ENCODE peak calls at places on chromosomes 7 and 10, in seven cellular contexts. One of them, this sample, is unnamed.

GRCh38 chr7:37728747-37729146 is 45.2 kb downstream of the GPR141 start:
- DNase-seq in lower lobe of right lung: no peak
- DNase-seq in pancreas: no peak
- DNase-seq in CD4-positive, alpha-beta T cell: no peak
- DNase-seq in mucosa of descending colon: no peak
- DNase-seq in breast epithelium: no peak
- DNase-seq in H9: no peak
- DNase-seq in this sample: no peak

GRCh38 chr7:2903686-2904162 is 59.6 kb upstream of the GNA12 start:
- DNase-seq in CD4-positive, alpha-beta T cell: no peak
- DNase-seq in pancreas: no peak
- DNase-seq in mucosa of descending colon: no peak
- DNase-seq in lower lobe of right lung: no peak
- DNase-seq in H9: no peak
- DNase-seq in breast epithelium: no peak
- DNase-seq in this sample: no peak

GRCh38 chr7:11203688-11204087 is 230.0 kb downstream of the PHF14 start:
- DNase-seq in lower lobe of right lung: no peak
- DNase-seq in CD4-positive, alpha-beta T cell: no peak
- DNase-seq in pancreas: no peak
- DNase-seq in mucosa of descending colon: peak; percentile 29
- DNase-seq in H9: no peak
- DNase-seq in breast epithelium: no peak
- DNase-seq in this sample: no peak

GRCh38 chr7:29989257-29989995 is at the start of gene SCRN1:
- DNase-seq in pancreas: peak; percentile 68
- DNase-seq in CD4-positive, alpha-beta T cell: no peak
- DNase-seq in breast epithelium: no peak
- DNase-seq in H9: peak; percentile 63
- DNase-seq in lower lobe of right lung: peak; percentile 61
- DNase-seq in mucosa of descending colon: peak; percentile 28
- DNase-seq in this sample: peak; percentile 57

GRCh38 chr7:84790873-84791272 is 396.0 kb downstream of the SEMA3D start:
- DNase-seq in CD4-positive, alpha-beta T cell: no peak
- DNase-seq in lower lobe of right lung: no peak
- DNase-seq in breast epithelium: no peak
- DNase-seq in H9: no peak
- DNase-seq in mucosa of descending colon: no peak
- DNase-seq in pancreas: no peak
- DNase-seq in this sample: no peak

GRCh38 chr7:106180721-106181120 is 68.6 kb upstream of the SYPL1 start:
- DNase-seq in lower lobe of right lung: no peak
- DNase-seq in breast epithelium: peak; percentile 92
- DNase-seq in H9: peak; percentile 46
- DNase-seq in pancreas: no peak
- DNase-seq in CD4-positive, alpha-beta T cell: no peak
- DNase-seq in mucosa of descending colon: no peak
- DNase-seq in this sample: no peak

GRCh38 chr7:117035463-117035862 is 82.2 kb downstream of the ST7 start:
- DNase-seq in breast epithelium: no peak
- DNase-seq in pancreas: no peak
- DNase-seq in mucosa of descending colon: no peak
- DNase-seq in H9: no peak
- DNase-seq in lower lobe of right lung: no peak
- DNase-seq in CD4-positive, alpha-beta T cell: no peak
- DNase-seq in this sample: no peak

GRCh38 chr10:102673235-102673634 is 29.0 kb downstream of the TRIM8 start:
- DNase-seq in CD4-positive, alpha-beta T cell: no peak
- DNase-seq in breast epithelium: no peak
- DNase-seq in lower lobe of right lung: no peak
- DNase-seq in H9: no peak
- DNase-seq in mucosa of descending colon: no peak
- DNase-seq in pancreas: no peak
- DNase-seq in this sample: no peak

GRCh38 chr10:26215923-26216576 is 524 bp upstream of the GAD2 start:
- DNase-seq in CD4-positive, alpha-beta T cell: no peak
- DNase-seq in H9: peak; percentile 82
- DNase-seq in breast epithelium: no peak
- DNase-seq in mucosa of descending colon: no peak
- DNase-seq in lower lobe of right lung: peak; percentile 45
- DNase-seq in pancreas: peak; percentile 42
- DNase-seq in this sample: no peak

GRCh38 chr10:84540022-84540616 is 211.7 kb downstream of the CCSER2 start:
- DNase-seq in mucosa of descending colon: no peak
- DNase-seq in pancreas: no peak
- DNase-seq in lower lobe of right lung: no peak
- DNase-seq in H9: no peak
- DNase-seq in breast epithelium: no peak
- DNase-seq in CD4-positive, alpha-beta T cell: no peak
- DNase-seq in this sample: no peak

GRCh38 chr7:43417455-43417854 is 165.5 kb upstream of the STK17A start:
- DNase-seq in H9: no peak
- DNase-seq in mucosa of descending colon: no peak
- DNase-seq in pancreas: no peak
- DNase-seq in lower lobe of right lung: no peak
- DNase-seq in CD4-positive, alpha-beta T cell: no peak
- DNase-seq in breast epithelium: no peak
- DNase-seq in this sample: no peak

GRCh38 chr10:94016727-94017714 is 23.3 kb downstream of the PLCE1 start:
- DNase-seq in pancreas: no peak
- DNase-seq in CD4-positive, alpha-beta T cell: no peak
- DNase-seq in breast epithelium: no peak
- DNase-seq in lower lobe of right lung: no peak
- DNase-seq in mucosa of descending colon: no peak
- DNase-seq in H9: peak; percentile 45
- DNase-seq in this sample: no peak

DNA sequence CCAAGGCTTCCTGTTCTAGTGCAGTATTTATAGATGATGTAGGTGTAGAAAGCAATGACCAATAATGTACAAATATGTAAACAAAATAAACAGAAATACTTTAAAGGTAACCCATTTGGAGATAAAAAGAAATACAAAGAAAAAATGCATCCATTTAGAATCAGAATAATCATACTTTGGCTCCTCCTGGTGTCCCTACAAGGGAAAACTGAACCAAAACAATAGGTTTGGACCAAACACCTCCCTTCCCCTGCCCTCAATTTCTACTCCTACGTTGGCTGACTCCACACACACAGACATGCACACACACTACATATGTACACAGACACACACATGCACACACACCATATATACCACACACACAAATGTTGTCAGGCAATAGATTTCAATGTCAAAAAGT is 36.0 kb downstream of the C10orf143 start:
- DNase-seq in pancreas: no peak
- DNase-seq in H9: no peak
- DNase-seq in mucosa of descending colon: no peak
- DNase-seq in CD4-positive, alpha-beta T cell: no peak
- DNase-seq in breast epithelium: no peak
- DNase-seq in lower lobe of right lung: no peak
- DNase-seq in this sample: no peak
- TF ChIP-seq CTCF in pancreas: no peak
- TF ChIP-seq CTCF in H9: peak; percentile 17
- TF ChIP-seq CTCF in mucosa of descending colon: no peak
- TF ChIP-seq CTCF in CD4-positive, alpha-beta T cell: no peak
- TF ChIP-seq CTCF in breast epithelium: no peak
- TF ChIP-seq CTCF in lower lobe of right lung: no peak
- TF ChIP-seq CTCF in this sample: no peak

DNA sequence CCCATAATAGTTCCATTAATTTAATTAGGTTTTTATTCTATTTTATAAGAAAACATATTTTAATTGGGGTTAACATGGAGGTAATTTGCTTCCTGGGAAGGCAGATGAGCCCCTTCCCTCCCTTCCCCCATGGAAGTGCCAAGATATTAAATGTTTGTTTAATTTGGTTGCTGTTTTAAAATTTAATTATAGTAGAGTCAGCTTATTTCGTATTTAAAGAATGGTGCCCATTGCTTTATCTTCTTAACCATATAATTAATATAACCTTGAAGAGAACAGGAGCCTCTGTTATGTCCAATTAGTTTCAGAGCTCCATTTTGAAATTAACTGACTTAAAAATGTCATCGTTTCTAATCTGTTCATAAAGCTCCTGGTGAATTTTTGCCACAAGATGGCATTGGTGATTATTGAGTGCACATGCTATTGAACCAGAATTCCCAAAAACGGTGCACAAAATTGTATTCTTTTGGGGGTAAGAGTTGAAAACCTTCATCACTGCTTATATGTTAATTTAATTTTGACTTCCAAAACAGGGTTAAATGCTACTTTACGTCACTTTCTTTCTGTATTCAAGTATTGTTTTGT is 26.0 kb downstream of the KLHDC10 start:
- DNase-seq in mucosa of descending colon: no peak
- DNase-seq in pancreas: no peak
- DNase-seq in CD4-positive, alpha-beta T cell: no peak
- DNase-seq in breast epithelium: no peak
- DNase-seq in lower lobe of right lung: no peak
- DNase-seq in H9: no peak
- DNase-seq in this sample: no peak
- TF ChIP-seq CTCF in mucosa of descending colon: no peak
- TF ChIP-seq CTCF in pancreas: no peak
- TF ChIP-seq CTCF in CD4-positive, alpha-beta T cell: no peak
- TF ChIP-seq CTCF in breast epithelium: no peak
- TF ChIP-seq CTCF in lower lobe of right lung: no peak
- TF ChIP-seq CTCF in H9: no peak
- TF ChIP-seq CTCF in this sample: no peak

GRCh38 chr7:75639893-75640600 is 98.7 kb downstream of the HIP1 start:
- DNase-seq in mucosa of descending colon: no peak
- DNase-seq in H9: peak; percentile 38
- DNase-seq in breast epithelium: no peak
- DNase-seq in pancreas: no peak
- DNase-seq in lower lobe of right lung: no peak
- DNase-seq in CD4-positive, alpha-beta T cell: no peak
- DNase-seq in this sample: no peak

GRCh38 chr7:75639071-75639892 is 99.5 kb downstream of the HIP1 start:
- DNase-seq in breast epithelium: no peak
- DNase-seq in mucosa of descending colon: peak; percentile 64
- DNase-seq in pancreas: peak; percentile 52
- DNase-seq in lower lobe of right lung: peak; percentile 71
- DNase-seq in CD4-positive, alpha-beta T cell: no peak
- DNase-seq in H9: peak; percentile 78
- DNase-seq in this sample: peak; percentile 49

GRCh38 chr7:75637854-75638606 is 100.7 kb downstream of the HIP1 start:
- DNase-seq in breast epithelium: no peak
- DNase-seq in CD4-positive, alpha-beta T cell: no peak
- DNase-seq in mucosa of descending colon: no peak
- DNase-seq in pancreas: no peak
- DNase-seq in lower lobe of right lung: no peak
- DNase-seq in H9: no peak
- DNase-seq in this sample: no peak

GRCh38 chr7:75642810-75643486 is 95.8 kb downstream of the HIP1 start:
- DNase-seq in pancreas: peak; percentile 33
- DNase-seq in H9: peak; percentile 76
- DNase-seq in breast epithelium: no peak
- DNase-seq in CD4-positive, alpha-beta T cell: peak; percentile 51
- DNase-seq in lower lobe of right lung: peak; percentile 66
- DNase-seq in mucosa of descending colon: peak; percentile 47
- DNase-seq in this sample: peak; percentile 39

DNA sequence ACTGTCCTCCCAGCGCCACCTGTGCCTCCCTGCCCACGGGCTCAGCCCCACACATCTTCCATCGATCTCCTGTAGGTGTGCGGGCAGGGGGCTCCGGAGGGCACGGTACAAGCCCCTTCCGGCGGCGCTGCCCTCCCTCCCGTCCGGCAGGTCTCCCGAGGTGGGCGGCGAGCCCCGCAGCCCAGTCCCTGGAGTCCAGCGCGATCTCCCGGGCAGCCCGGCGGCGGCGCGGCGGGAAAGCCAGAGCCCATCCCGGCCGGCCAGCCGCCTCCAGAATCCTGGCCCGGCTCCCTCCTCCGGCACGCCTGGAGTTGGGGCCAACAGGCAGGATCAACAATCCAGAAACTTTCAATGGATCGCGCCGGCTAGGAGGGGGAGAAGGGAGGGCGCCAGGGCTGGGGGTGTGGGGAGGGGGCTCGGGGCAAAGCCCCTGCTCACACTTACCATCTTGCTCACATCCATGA is 100.1 kb downstream of the HIP1 start:
- DNase-seq in CD4-positive, alpha-beta T cell: no peak
- DNase-seq in lower lobe of right lung: peak; percentile 62
- DNase-seq in pancreas: peak; percentile 61
- DNase-seq in H9: peak; percentile 60
- DNase-seq in breast epithelium: peak; percentile 63
- DNase-seq in mucosa of descending colon: peak; percentile 34
- DNase-seq in this sample: no peak
- TF ChIP-seq CTCF in CD4-positive, alpha-beta T cell: no peak
- TF ChIP-seq CTCF in lower lobe of right lung: no peak
- TF ChIP-seq CTCF in pancreas: no peak
- TF ChIP-seq CTCF in H9: no peak
- TF ChIP-seq CTCF in breast epithelium: no peak
- TF ChIP-seq CTCF in mucosa of descending colon: no peak
- TF ChIP-seq CTCF in this sample: no peak

DNA sequence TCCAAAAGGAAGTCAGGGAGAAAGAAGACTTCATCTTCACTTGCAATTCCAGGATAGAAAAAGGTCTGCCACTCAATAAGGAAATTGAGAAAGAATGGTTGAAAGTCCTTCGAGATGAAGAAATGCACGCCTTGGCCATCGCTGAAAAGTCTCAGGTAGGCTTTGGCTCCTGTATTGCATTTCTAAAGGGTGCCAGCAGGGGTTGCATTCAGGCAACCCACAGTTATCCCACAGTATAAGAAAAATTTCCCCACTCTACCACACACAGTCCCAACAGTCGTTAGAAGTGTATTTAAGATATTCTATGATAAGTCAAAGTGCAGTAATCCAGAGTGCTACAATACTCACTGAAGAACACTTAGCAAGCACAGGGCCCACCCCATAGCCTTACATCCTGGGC is 93.4 kb upstream of the FGL2 start:
- DNase-seq in CD4-positive, alpha-beta T cell: no peak
- DNase-seq in breast epithelium: no peak
- DNase-seq in H9: no peak
- DNase-seq in lower lobe of right lung: no peak
- DNase-seq in pancreas: no peak
- DNase-seq in mucosa of descending colon: no peak
- DNase-seq in this sample: no peak
- TF ChIP-seq CTCF in CD4-positive, alpha-beta T cell: no peak
- TF ChIP-seq CTCF in breast epithelium: no peak
- TF ChIP-seq CTCF in H9: peak; percentile 42
- TF ChIP-seq CTCF in lower lobe of right lung: no peak
- TF ChIP-seq CTCF in pancreas: no peak
- TF ChIP-seq CTCF in mucosa of descending colon: no peak
- TF ChIP-seq CTCF in this sample: no peak

This sample was measured in activated B cell treated with CpG ODN at 0.5 μM for 24 hours.